ENCODE peak calls at places on chromosome 17, in eight cellular contexts. Y is NB4, G is AG09309, M is DND-41, T is GM10248, O is AG04450, B is tibial nerve, X is MCF 10A. J is an unnamed sample.

GRCh38 chr17:64250211-64250835 is 12.7 kb downstream of the TEX2 start:
- DNase-seq in M (no peak), Y (no peak), O (no peak), T (no peak), B (no peak), X (no peak), G (no peak), J (no peak)

GRCh38 chr17:6231886-6232767 is 161.9 kb downstream of the WSCD1 start:
- DNase-seq in Y (peak; percentile 61), T (no peak), B (no peak), O (no peak), M (no peak), X (peak; percentile 76), G (no peak), J (peak; percentile 84)

GRCh38 chr17:21008992-21009671 is 33.7 kb downstream of the USP22 start:
- DNase-seq in X (no peak), O (no peak), Y (no peak), M (no peak), T (no peak), B (no peak), G (no peak), J (no peak)

GRCh38 chr17:38915639-38915995 is 9.8 kb upstream of the LASP1NB start:
- DNase-seq in T (no peak), M (no peak), G (no peak), O (no peak), Y (no peak), X (no peak), B (peak; percentile 2), J (no peak)

GRCh38 chr17:79018045-79018695 is 5.8 kb upstream of the C1QTNF1 start:
- DNase-seq in G (no peak), X (peak; percentile 47), B (no peak), Y (no peak), T (no peak), M (no peak), O (no peak), J (no peak)

GRCh38 chr17:48997103-48997826 is at the start of gene IGF2BP1:
- DNase-seq in T (peak; percentile 49), O (no peak), B (no peak), G (no peak), X (no peak), Y (peak; percentile 93), M (no peak), J (no peak)

GRCh38 chr17:51397361-51398127 is 137.2 kb downstream of the UTP18 start:
- DNase-seq in X (peak; percentile 73), Y (no peak), O (no peak), T (no peak), G (peak; percentile 3), B (no peak), M (no peak), J (peak; percentile 43)

GRCh38 chr17:73907601-73907910 is 263.3 kb upstream of the SDK2 start:
- DNase-seq in O (no peak), Y (no peak), G (no peak), M (no peak), X (no peak), T (no peak), B (no peak), J (no peak)

GRCh38 chr17:16491131-16491702 is 776 bp downstream of the LRRC75A start:
- DNase-seq in X (no peak), O (no peak), Y (peak; percentile 58), G (no peak), M (peak; percentile 12), T (no peak), B (no peak), J (no peak)

GRCh38 chr17:43563262-43564079 is 17.3 kb upstream of the ETV4 start:
- DNase-seq in X (no peak), Y (no peak), T (no peak), O (no peak), B (no peak), M (no peak), G (no peak), J (no peak)

GRCh38 chr17:1055751-1056645 is 59.1 kb downstream of the TIMM22 start:
- DNase-seq in M (peak; percentile 53), G (no peak), X (peak; percentile 51), O (peak; percentile 33), Y (peak; percentile 36), B (peak; percentile 54), T (peak; percentile 75), J (peak; percentile 54)

GRCh38 chr17:58120195-58120822 is 27.9 kb upstream of the OR4D1 start:
- DNase-seq in B (no peak), T (peak; percentile 47), O (peak; percentile 18), G (no peak), M (peak; percentile 67), X (peak; percentile 70), Y (peak; percentile 73), J (peak; percentile 41)

GRCh38 chr17:48613862-48614694 is 1.0 kb downstream of the HOXB8 start:
- DNase-seq in Y (no peak), B (no peak), T (no peak), M (no peak), G (no peak), X (no peak), O (no peak), J (no peak)

GRCh38 chr17:31740611-31741082 is 118.4 kb downstream of the COPRS start:
- DNase-seq in M (no peak), B (no peak), Y (no peak), X (no peak), O (peak; percentile 76), T (no peak), G (peak; percentile 94), J (no peak)

GRCh38 chr17:38404174-38404943 is 23.9 kb upstream of the ARHGAP23 start:
- DNase-seq in B (no peak), T (no peak), G (no peak), M (no peak), X (no peak), O (no peak), Y (no peak), J (no peak)

GRCh38 chr17:67575325-67575724 is 142.4 kb upstream of the NOL11 start:
- DNase-seq in Y (no peak), O (no peak), T (peak; percentile 51), B (no peak), G (no peak), X (no peak), M (no peak), J (no peak)
- TF ChIP-seq CTCF in Y (no peak), O (no peak), T (peak; percentile 54), B (no peak), G (no peak), X (no peak), M (no peak), J (no peak)

GRCh38 chr17:42520540-42520951 is 15.5 kb upstream of the NAGLU start:
- DNase-seq in G (no peak), M (peak; percentile 60), T (no peak), O (no peak), B (no peak), X (no peak), Y (peak; percentile 41), J (no peak)
- TF ChIP-seq CTCF in G (peak; percentile 7), M (peak; percentile 65), T (peak; percentile 7), O (peak; percentile 35), B (no peak), X (peak; percentile 47), Y (peak; percentile 66), J (peak; percentile 19)

GRCh38 chr17:36673068-36673467 is 71.7 kb downstream of the MRM1 start:
- DNase-seq in M (no peak), O (no peak), Y (no peak), T (no peak), X (no peak), B (no peak), G (no peak), J (no peak)
- TF ChIP-seq CTCF in M (no peak), O (no peak), Y (no peak), T (no peak), X (no peak), B (no peak), G (no peak), J (no peak)

GRCh38 chr17:77919276-77919675 is 39.2 kb upstream of the TNRC6C start:
- DNase-seq in X (no peak), B (no peak), O (no peak), M (no peak), T (no peak), G (no peak), Y (no peak), J (no peak)

GRCh38 chr17:77916284-77916683 is 42.2 kb upstream of the TNRC6C start:
- DNase-seq in M (no peak), X (no peak), T (no peak), Y (no peak), O (no peak), B (no peak), G (no peak), J (no peak)

GRCh38 chr17:77916771-77917481 is 41.6 kb upstream of the TNRC6C start:
- DNase-seq in M (no peak), X (no peak), G (no peak), O (no peak), T (no peak), Y (peak; percentile 70), B (no peak), J (no peak)

GRCh38 chr17:77915594-77916021 is 42.9 kb upstream of the TNRC6C start:
- DNase-seq in B (no peak), T (no peak), Y (no peak), M (no peak), G (no peak), X (no peak), O (no peak), J (no peak)

DNA sequence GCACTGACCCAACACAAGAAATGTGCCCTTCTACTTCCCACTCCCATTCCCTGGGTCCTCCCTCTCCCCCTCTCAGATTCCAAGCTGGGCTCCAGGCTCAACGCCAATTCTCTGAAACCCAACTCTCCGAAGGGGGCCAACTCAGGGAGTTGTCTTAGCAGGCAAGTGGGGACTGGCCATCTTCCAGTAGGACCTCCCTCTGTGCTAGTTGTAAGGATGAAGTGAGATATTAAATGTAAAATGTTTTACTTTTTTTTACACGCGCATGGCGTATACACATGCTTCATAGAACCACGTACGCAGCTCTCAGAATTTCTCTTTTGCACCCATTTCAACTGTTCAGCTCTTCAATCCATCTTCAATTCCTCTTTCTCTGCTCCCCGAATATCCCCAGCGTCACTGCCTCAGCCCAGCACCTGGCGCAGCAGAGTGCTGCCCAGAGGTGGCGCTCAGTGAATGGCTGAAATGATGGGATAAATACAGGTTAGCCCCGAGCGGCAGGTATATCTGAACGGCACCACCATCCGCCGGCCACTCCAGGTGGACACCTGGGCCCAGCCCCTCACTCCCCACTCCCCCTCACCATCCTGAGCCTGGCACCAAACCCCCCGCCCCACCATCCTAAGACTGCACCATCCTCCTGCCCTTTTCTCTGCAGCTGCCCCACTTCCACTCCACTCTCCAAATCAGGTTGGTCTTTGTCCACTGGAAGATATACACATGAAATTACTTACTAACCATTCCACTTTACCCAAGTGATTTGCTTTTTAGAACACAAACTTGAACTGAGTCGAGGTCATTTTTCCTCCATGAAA is 43.9 kb upstream of the TNRC6C start:
- DNase-seq in O (no peak), G (no peak), B (no peak), X (peak; percentile 14), M (no peak), Y (no peak), T (no peak), J (peak; percentile 18)
- TF ChIP-seq CTCF in O (no peak), G (no peak), B (no peak), X (no peak), M (peak; percentile 33), Y (no peak), T (no peak), J (no peak)

GRCh38 chr17:45792995-45793755 is 9.1 kb downstream of the CRHR1 start:
- DNase-seq in Y (no peak), T (no peak), B (no peak), X (no peak), G (no peak), M (no peak), O (no peak), J (no peak)
- TF ChIP-seq CTCF in Y (no peak), T (no peak), B (no peak), X (no peak), G (no peak), M (no peak), O (no peak), J (no peak)